ENCODE peak calls at places on chromosomes 16 and 17, in five cellular contexts. Q is stomach, K is transverse colon, H is tibial nerve, O is upper lobe of left lung. R is an unnamed sample.

GRCh38 chr16:67922740-67923139 is 8.9 kb downstream of the CTRL start:
- DNase-seq in Q (no peak), H (no peak), O (no peak), K (no peak), R (no peak)

GRCh38 chr16:13231365-13231764 is 330.0 kb downstream of the SHISA9 start:
- DNase-seq in O (no peak), H (no peak), K (no peak), Q (no peak), R (no peak)

GRCh38 chr17:63232565-63233310 is 213.4 kb downstream of the CYB561 start:
- DNase-seq in K (no peak), Q (no peak), O (no peak), H (no peak), R (no peak)

GRCh38 chr17:64534187-64534586 is 27.4 kb downstream of the CEP95 start:
- DNase-seq in H (no peak), O (no peak), Q (no peak), K (no peak), R (no peak)

GRCh38 chr17:82127704-82128103 is 29.7 kb upstream of the FASN start:
- DNase-seq in H (no peak), Q (no peak), O (no peak), K (no peak), R (no peak)

GRCh38 chr16:85169333-85170065 is 57.2 kb upstream of the CIBAR2 start:
- DNase-seq in O (peak; percentile 88), H (no peak), Q (no peak), K (no peak), R (no peak)

GRCh38 chr17:43826206-43826605 is 6.7 kb downstream of the MPP3 start:
- DNase-seq in Q (no peak), K (no peak), O (no peak), H (no peak), R (no peak)

GRCh38 chr16:74064120-74064735 is 232.4 kb upstream of the PSMD7 start:
- DNase-seq in O (no peak), K (no peak), Q (no peak), H (no peak), R (no peak)

GRCh38 chr17:21233581-21234337 is 19.5 kb downstream of the NATD1 start:
- DNase-seq in K (no peak), O (no peak), Q (no peak), H (peak; percentile 33), R (no peak)

GRCh38 chr17:35795007-35795870 is at the start of gene MMP28:
- DNase-seq in Q (peak; percentile 64), H (no peak), K (peak; percentile 84), O (peak; percentile 92), R (peak; percentile 89)

GRCh38 chr17:17712268-17712924 is 31.1 kb downstream of the RAI1 start:
- DNase-seq in H (no peak), K (no peak), O (no peak), Q (no peak), R (no peak)

GRCh38 chr17:79728169-79728907 is 2.4 kb upstream of the ENPP7 start:
- DNase-seq in O (peak; percentile 66), H (peak; percentile 94), Q (peak; percentile 88), K (peak; percentile 79), R (peak; percentile 98)

GRCh38 chr17:7363311-7363710 is 8.4 kb downstream of the TMEM95 start:
- DNase-seq in Q (no peak), H (no peak), K (no peak), O (no peak), R (no peak)

GRCh38 chr16:71933913-71934696 is 38.8 kb downstream of the IST1 start:
- DNase-seq in Q (no peak), H (no peak), O (no peak), K (no peak), R (no peak)

GRCh38 chr16:87538160-87538559 is 45.3 kb upstream of the ZCCHC14 start:
- DNase-seq in K (no peak), O (no peak), H (no peak), Q (no peak), R (no peak)

GRCh38 chr16:1309888-1310831 is 724 bp downstream of the UBE2I start:
- DNase-seq in O (peak; percentile 92), Q (peak; percentile 50), H (peak; percentile 45), K (peak; percentile 65), R (no peak)

GRCh38 chr17:43791589-43791988 is 11.4 kb downstream of the CFAP97D1 start:
- DNase-seq in Q (no peak), H (no peak), O (no peak), K (no peak), R (no peak)

GRCh38 chr16:88004391-88004790 is 53.2 kb downstream of the BANP start:
- DNase-seq in H (no peak), Q (no peak), O (no peak), K (no peak), R (no peak)

GRCh38 chr16:30353438-30354129 is 1.5 kb downstream of the CD2BP2 start:
- DNase-seq in O (peak; percentile 67), Q (no peak), K (peak; percentile 15), H (no peak), R (no peak)

GRCh38 chr16:29021471-29021870 is 36.6 kb downstream of the LAT start:
- DNase-seq in H (no peak), K (no peak), Q (no peak), O (no peak), R (no peak)

GRCh38 chr16:68992521-68992920 is 112.9 kb upstream of the HAS3 start:
- DNase-seq in H (no peak), K (no peak), O (no peak), Q (no peak), R (no peak)

GRCh38 chr16:10862432-10862831 is 14.6 kb upstream of the CIITA start:
- DNase-seq in K (no peak), Q (peak; percentile 90), H (peak; percentile 64), O (no peak), R (no peak)

GRCh38 chr17:2598166-2598565 is 4.7 kb downstream of the PAFAH1B1 start:
- DNase-seq in K (no peak), H (no peak), Q (no peak), O (no peak), R (no peak)

GRCh38 chr16:85187002-85187401 is 74.7 kb upstream of the CIBAR2 start:
- DNase-seq in K (no peak), H (no peak), O (peak; percentile 68), Q (no peak), R (no peak)

GRCh38 chr17:16944334-16945140 is 27.4 kb downstream of the TNFRSF13B start:
- DNase-seq in O (no peak), Q (peak; percentile 18), K (no peak), H (no peak), R (no peak)

GRCh38 chr17:55335625-55336024 is 70.9 kb downstream of the HLF start:
- DNase-seq in K (no peak), H (no peak), O (no peak), Q (no peak), R (no peak)

GRCh38 chr16:73225983-73226382 is 178.1 kb upstream of the ZFHX3 start:
- DNase-seq in Q (no peak), H (no peak), K (no peak), O (no peak), R (no peak)

GRCh38 chr17:81396722-81397313 is 1.6 kb downstream of the BAHCC1 start:
- DNase-seq in Q (peak; percentile 56), K (no peak), H (no peak), O (peak; percentile 92), R (no peak)

GRCh38 chr16:51431517-51432241 is 280.6 kb upstream of the SALL1 start:
- DNase-seq in Q (no peak), H (no peak), K (peak; percentile 8), O (no peak), R (no peak)

GRCh38 chr16:81740163-81740562 is 38.9 kb upstream of the PLCG2 start:
- DNase-seq in K (peak; percentile 56), H (no peak), Q (no peak), O (no peak), R (no peak)
- TF ChIP-seq EP300 in K (no peak), H (no peak), Q (no peak), O (no peak), R (no peak)

GRCh38 chr16:89323120-89323960 is 105.8 kb downstream of the ZNF778 start:
- DNase-seq in O (peak; percentile 45), Q (no peak), K (no peak), H (no peak), R (no peak)
- H3K27ac ChIP-seq in O (no peak overlapping the region), Q (no peak overlapping the region), K (no peak overlapping the region), H (no peak overlapping the region), R (peak overlapping the region; percentile 78)

DNA sequence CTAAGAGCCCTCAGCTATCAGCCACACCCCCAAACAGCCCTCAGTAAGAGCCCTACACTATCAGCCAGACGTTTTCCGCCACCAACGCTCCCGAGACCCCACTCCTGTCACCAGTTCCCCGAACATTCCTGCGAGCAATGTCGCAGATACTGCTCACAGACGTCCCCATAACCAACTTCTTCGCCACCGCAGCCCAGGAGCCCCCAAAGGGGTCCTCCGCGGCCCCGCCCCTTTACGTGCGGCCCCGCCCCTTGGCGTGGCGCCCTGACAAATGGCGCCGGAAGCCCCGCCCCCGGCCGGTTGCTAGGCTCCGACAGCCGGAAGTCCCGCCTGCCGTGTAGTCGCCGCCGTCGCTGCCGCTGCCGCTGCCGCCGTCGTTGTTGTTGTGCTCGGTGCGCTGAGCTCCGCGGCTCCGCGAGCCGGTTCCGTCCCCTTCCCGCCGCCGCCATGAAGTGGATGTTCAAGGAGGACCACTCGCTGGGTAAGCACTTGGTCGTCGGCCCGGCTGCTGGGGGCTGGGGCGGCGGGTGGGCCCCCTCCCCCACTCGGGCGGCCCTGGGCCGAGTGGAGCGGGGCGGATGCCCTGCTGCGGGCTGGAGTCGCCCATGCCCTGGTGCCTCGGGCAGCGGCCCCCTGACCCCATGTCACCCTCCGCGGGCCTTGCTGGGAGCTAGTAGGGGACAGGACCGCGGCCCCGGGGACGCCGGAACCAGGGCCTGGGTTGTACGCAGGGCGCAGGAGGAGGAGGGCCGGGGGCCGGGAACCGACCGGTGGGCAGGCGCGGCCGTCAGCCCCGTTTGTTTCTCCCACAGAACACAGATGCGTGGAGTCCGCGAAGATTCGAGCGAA is at the start of gene GABARAPL2:
- DNase-seq in Q (peak; percentile 86), H (peak; percentile 71), O (peak; percentile 99), K (peak; percentile 90), R (no peak)
- TF ChIP-seq EP300 in Q (no peak), H (peak; percentile 68), O (no peak), K (no peak), R (no peak)

GRCh38 chr16:81565633-81566032 is 121.0 kb downstream of the CMIP start:
- DNase-seq in K (no peak), H (no peak), Q (no peak), O (no peak), R (no peak)

GRCh38 chr16:81566245-81567007 is 121.8 kb downstream of the CMIP start:
- DNase-seq in O (no peak), Q (no peak), K (no peak), H (no peak), R (no peak)

GRCh38 chr16:81568749-81569087 is 124.1 kb downstream of the CMIP start:
- DNase-seq in K (no peak), O (no peak), Q (no peak), H (no peak), R (no peak)

GRCh38 chr16:81567987-81568748 is 123.6 kb downstream of the CMIP start:
- DNase-seq in K (no peak), H (no peak), Q (peak; percentile 58), O (peak; percentile 66), R (no peak)

GRCh38 chr16:81567087-81567486 is 122.5 kb downstream of the CMIP start:
- DNase-seq in O (no peak), K (no peak), H (no peak), Q (no peak), R (no peak)
- H3K27ac ChIP-seq in O (no peak overlapping the region), K (no peak overlapping the region), H (no peak overlapping the region), Q (no peak overlapping the region), R (no peak overlapping the region)

GRCh38 chr16:6144441-6144840 is 1046.8 kb upstream of the EEF2KMT start:
- DNase-seq in O (no peak), Q (no peak), K (no peak), H (no peak), R (peak; percentile 21)
- TF ChIP-seq EP300 in O (no peak), Q (no peak), K (no peak), H (no peak), R (no peak)

GRCh38 chr17:73092518-73093135 is at the start of gene SLC39A11:
- DNase-seq in O (peak; percentile 98), H (peak; percentile 86), K (peak; percentile 94), Q (peak; percentile 93), R (peak; percentile 97)
- H3K27ac ChIP-seq in O (peak within 1 kb of the TSS; percentile 72), H (no peak within 1 kb of the TSS), K (peak within 1 kb of the TSS; percentile 64), Q (peak within 1 kb of the TSS; percentile 72), R (peak within 1 kb of the TSS; percentile 79)

R was measured in esophagus muscularis mucosa.